ENCODE peak calls at places on chromosomes 1 and 21, in four cellular contexts. One of them, this sample, is unnamed.

GRCh38 chr1:115437146-115437639 is 99.1 kb upstream of the NGF start:
- DNase-seq in H9: no peak
- DNase-seq in IMR-90: no peak
- DNase-seq in H1: no peak
- DNase-seq in this sample: no peak

GRCh38 chr21:34020934-34021553 is 52.3 kb upstream of the MRPS6 start:
- DNase-seq in H9: no peak
- DNase-seq in IMR-90: no peak
- DNase-seq in H1: no peak
- DNase-seq in this sample: no peak

GRCh38 chr1:178010674-178011073 is 40.8 kb upstream of the SEC16B start:
- DNase-seq in H9: no peak
- DNase-seq in IMR-90: peak
- DNase-seq in H1: no peak
- DNase-seq in this sample: no peak

GRCh38 chr1:51525295-51525694 is 6.2 kb upstream of the EPS15 start:
- DNase-seq in H9: no peak
- DNase-seq in IMR-90: no peak
- DNase-seq in H1: no peak
- DNase-seq in this sample: no peak

GRCh38 chr1:2300851-2301606 is 72.9 kb downstream of the SKI start:
- DNase-seq in H9: no peak
- DNase-seq in IMR-90: peak
- DNase-seq in H1: no peak
- DNase-seq in this sample: no peak

GRCh38 chr21:46298083-46298412 is 11.9 kb downstream of the YBEY start:
- DNase-seq in H9: no peak
- DNase-seq in IMR-90: no peak
- DNase-seq in H1: no peak
- DNase-seq in this sample: no peak

GRCh38 chr1:198915327-198916231 is 276.7 kb downstream of the PTPRC start:
- DNase-seq in H9: no peak
- DNase-seq in IMR-90: no peak
- DNase-seq in H1: no peak
- DNase-seq in this sample: no peak

GRCh38 chr1:87058343-87058649 is 143.9 kb downstream of the HS2ST1 start:
- DNase-seq in H9: no peak
- DNase-seq in IMR-90: peak
- DNase-seq in H1: no peak
- DNase-seq in this sample: no peak

GRCh38 chr1:941027-941587 is 17.4 kb downstream of the SAMD11 start:
- DNase-seq in H9: no peak
- DNase-seq in IMR-90: no peak
- DNase-seq in H1: no peak
- DNase-seq in this sample: no peak

GRCh38 chr1:89550995-89551394 is 26.4 kb downstream of the LRRC8B start:
- DNase-seq in H9: peak
- DNase-seq in IMR-90: no peak
- DNase-seq in H1: no peak
- DNase-seq in this sample: peak

GRCh38 chr21:39908265-39908923 is 41.2 kb downstream of the PCP4 start:
- DNase-seq in H9: peak
- DNase-seq in IMR-90: no peak
- DNase-seq in H1: peak
- DNase-seq in this sample: peak

GRCh38 chr1:18934205-18935000 is 22.1 kb downstream of the IFFO2 start:
- DNase-seq in H9: no peak
- DNase-seq in IMR-90: no peak
- DNase-seq in H1: no peak
- DNase-seq in this sample: no peak

GRCh38 chr1:18931731-18932130 is 24.7 kb downstream of the IFFO2 start:
- DNase-seq in H9: no peak
- DNase-seq in IMR-90: no peak
- DNase-seq in H1: no peak
- DNase-seq in this sample: no peak

GRCh38 chr1:18929686-18930085 is 26.8 kb downstream of the IFFO2 start:
- DNase-seq in H9: no peak
- DNase-seq in IMR-90: peak
- DNase-seq in H1: no peak
- DNase-seq in this sample: no peak

GRCh38 chr1:18932387-18932786 is 24.1 kb downstream of the IFFO2 start:
- DNase-seq in H9: no peak
- DNase-seq in IMR-90: peak
- DNase-seq in H1: no peak
- DNase-seq in this sample: no peak

GRCh38 chr1:18932879-18933278 is 23.6 kb downstream of the IFFO2 start:
- DNase-seq in H9: no peak
- DNase-seq in IMR-90: no peak
- DNase-seq in H1: no peak
- DNase-seq in this sample: no peak
- H3K56ac ChIP-seq in H9: no peak
- H3K56ac ChIP-seq in IMR-90: no peak
- H3K56ac ChIP-seq in H1: no peak
- H3K56ac ChIP-seq in this sample: no peak

DNA sequence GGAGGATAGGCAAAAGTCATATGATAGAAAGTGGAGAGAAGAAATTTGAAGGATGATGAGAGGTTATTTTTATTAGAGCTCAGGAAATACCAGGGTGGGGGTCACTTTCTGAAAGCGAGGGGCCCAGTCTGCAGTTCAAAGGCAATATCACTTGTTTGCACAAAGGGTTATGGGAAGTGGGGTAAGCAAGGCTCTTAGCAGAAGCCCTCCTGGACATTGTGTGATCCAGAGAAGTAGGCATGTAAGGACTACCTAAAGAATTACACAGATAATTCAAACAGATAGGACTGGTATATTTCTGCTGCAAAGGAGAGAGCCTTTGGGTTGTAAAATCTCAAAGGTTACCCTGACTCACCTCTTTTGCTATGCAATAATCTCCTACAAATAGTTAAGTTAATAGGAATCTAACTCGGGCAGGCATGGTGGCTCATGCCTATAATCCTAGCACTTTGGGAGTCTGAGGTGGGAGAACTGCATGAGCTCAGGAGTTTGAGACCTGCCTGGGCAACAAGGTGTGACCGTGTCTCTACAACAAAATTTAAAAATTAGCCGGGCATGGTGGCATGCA is 25.2 kb upstream of the PRRC2C start:
- DNase-seq in H9: no peak
- DNase-seq in IMR-90: peak
- DNase-seq in H1: no peak
- DNase-seq in this sample: no peak
- H3K56ac ChIP-seq in H9: no peak
- H3K56ac ChIP-seq in IMR-90: no peak
- H3K56ac ChIP-seq in H1: no peak
- H3K56ac ChIP-seq in this sample: no peak

GRCh38 chr21:19950347-19950746 is 1047.9 kb upstream of the NCAM2 start:
- DNase-seq in H9: no peak
- DNase-seq in IMR-90: no peak
- DNase-seq in H1: no peak
- DNase-seq in this sample: no peak
- H3K56ac ChIP-seq in H9: no peak
- H3K56ac ChIP-seq in IMR-90: no peak
- H3K56ac ChIP-seq in H1: no peak
- H3K56ac ChIP-seq in this sample: no peak

DNA sequence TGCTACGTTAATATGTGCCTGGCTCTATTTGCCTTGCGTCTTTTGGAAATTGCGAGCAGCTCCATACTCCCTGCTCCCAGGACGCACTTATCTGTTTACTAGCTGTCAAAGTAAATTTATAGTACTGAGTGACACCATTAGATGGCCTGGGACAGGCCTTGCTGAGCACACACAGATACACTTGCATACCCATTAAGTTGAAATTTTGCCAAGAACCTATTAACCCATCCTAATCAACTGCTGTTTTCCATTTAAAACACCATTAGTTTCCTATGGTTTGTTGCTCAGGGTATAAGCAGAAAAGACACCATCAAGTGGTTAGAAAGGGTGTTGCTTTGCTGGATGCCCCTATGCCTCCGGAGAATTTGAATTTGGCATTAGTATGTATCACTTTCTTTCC is 187.3 kb downstream of the SLC44A5 start:
- DNase-seq in H9: no peak
- DNase-seq in IMR-90: no peak
- DNase-seq in H1: no peak
- DNase-seq in this sample: peak
- H3K56ac ChIP-seq in H9: no peak
- H3K56ac ChIP-seq in IMR-90: no peak
- H3K56ac ChIP-seq in H1: no peak
- H3K56ac ChIP-seq in this sample: no peak

DNA sequence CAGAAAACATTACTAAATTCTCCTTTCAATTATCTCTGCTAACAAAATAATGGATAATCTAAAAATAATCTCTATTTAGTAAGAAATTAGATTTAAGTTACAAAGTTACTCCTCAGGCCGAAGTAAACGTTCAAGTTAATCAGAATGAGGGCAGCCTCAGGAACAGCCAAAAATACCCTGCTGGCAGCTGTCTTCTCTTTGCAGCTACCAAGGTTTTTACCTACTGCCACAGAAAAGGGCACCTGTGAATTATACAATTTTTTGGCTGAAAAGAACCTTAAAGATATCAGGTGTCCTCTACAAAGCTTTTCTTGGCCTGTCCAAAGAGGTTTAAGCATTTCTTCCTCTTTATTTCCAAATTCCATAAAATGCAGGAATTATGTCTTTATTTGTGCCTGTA is 84.4 kb downstream of the AKT3 start:
- DNase-seq in H9: no peak
- DNase-seq in IMR-90: no peak
- DNase-seq in H1: no peak
- DNase-seq in this sample: no peak
- H3K56ac ChIP-seq in H9: no peak
- H3K56ac ChIP-seq in IMR-90: no peak
- H3K56ac ChIP-seq in H1: no peak
- H3K56ac ChIP-seq in this sample: no peak

GRCh38 chr1:210633140-210633539 is 304.4 kb downstream of the HHAT start:
- DNase-seq in H9: no peak
- DNase-seq in IMR-90: no peak
- DNase-seq in H1: no peak
- DNase-seq in this sample: no peak
- H3K56ac ChIP-seq in H9: no peak
- H3K56ac ChIP-seq in IMR-90: no peak
- H3K56ac ChIP-seq in H1: no peak
- H3K56ac ChIP-seq in this sample: no peak

DNA sequence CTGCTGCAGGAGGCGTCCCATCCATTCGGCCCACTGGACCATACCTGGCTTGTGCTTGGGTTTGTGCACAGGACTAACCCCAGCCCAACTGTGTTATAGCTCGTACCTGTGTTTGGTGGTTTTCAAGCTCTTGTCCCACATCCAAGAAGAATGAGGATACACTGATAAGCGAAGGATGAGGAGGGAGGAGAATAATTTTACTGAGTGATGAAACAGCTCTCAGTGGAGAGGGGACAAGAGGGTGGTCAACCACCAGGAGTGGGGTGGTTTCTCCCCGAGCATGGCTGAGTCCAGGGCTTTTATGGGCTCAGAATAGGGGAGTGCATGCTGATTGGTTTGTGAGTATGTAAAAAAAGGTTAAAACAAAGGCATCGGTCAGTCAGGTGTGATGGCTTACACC is 12.1 kb upstream of the USP48 start:
- DNase-seq in H9: no peak
- DNase-seq in IMR-90: no peak
- DNase-seq in H1: no peak
- DNase-seq in this sample: no peak
- H3K56ac ChIP-seq in H9: no peak
- H3K56ac ChIP-seq in IMR-90: no peak
- H3K56ac ChIP-seq in H1: no peak
- H3K56ac ChIP-seq in this sample: no peak

GRCh38 chr1:85601930-85602329 is 21.4 kb downstream of the CCN1 start:
- DNase-seq in H9: no peak
- DNase-seq in IMR-90: no peak
- DNase-seq in H1: peak
- DNase-seq in this sample: no peak
- H3K56ac ChIP-seq in H9: no peak
- H3K56ac ChIP-seq in IMR-90: peak
- H3K56ac ChIP-seq in H1: no peak
- H3K56ac ChIP-seq in this sample: no peak